ENCODE peak calls at places on chromosomes 12 and 14, in five cellular contexts. U is left ventricle myocardium inferior; C is lung; D is osteoblast; T is CD8-positive, alpha-beta T cell. O is an unnamed sample.

GRCh38 chr12:58818546-58818945 is 101.8 kb downstream of the LRIG3 start:
- DNase-seq in U (no peak), D (no peak), C (no peak), T (no peak), O (no peak)

GRCh38 chr12:22271036-22271435 is 63.5 kb downstream of the ST8SIA1 start:
- DNase-seq in T (no peak), C (no peak), U (no peak), D (peak; percentile 68), O (no peak)

GRCh38 chr14:103808403-103809001 is 38.9 kb downstream of the PPP1R13B start:
- DNase-seq in U (peak; percentile 71), D (peak; percentile 52), C (peak; percentile 83), T (peak; percentile 74), O (peak; percentile 66)

GRCh38 chr14:60235440-60235839 is 13.6 kb upstream of the PPM1A start:
- DNase-seq in T (no peak), U (no peak), D (no peak), C (no peak), O (no peak)

GRCh38 chr14:104983231-104983721 is 2.3 kb upstream of the CLBA1 start:
- DNase-seq in T (no peak), C (no peak), D (peak; percentile 58), U (no peak), O (no peak)

GRCh38 chr12:74689071-74689655 is 151.5 kb downstream of the ATXN7L3B start:
- DNase-seq in T (no peak), U (no peak), D (no peak), C (no peak), O (no peak)

GRCh38 chr12:131454418-131455217 is 256.3 kb upstream of the SFSWAP start:
- DNase-seq in D (no peak), T (no peak), C (no peak), U (no peak), O (no peak)

GRCh38 chr14:104289485-104289884 is 151.1 kb downstream of the KIF26A start:
- DNase-seq in U (peak; percentile 5), C (no peak), D (no peak), T (no peak), O (no peak)

GRCh38 chr14:49970474-49971147 is 77.7 kb downstream of the ARF6 start:
- DNase-seq in T (no peak), C (no peak), D (peak; percentile 34), U (no peak), O (no peak)

GRCh38 chr12:989751-990278 is 1.2 kb upstream of the ERC1 start:
- DNase-seq in U (no peak), T (no peak), C (no peak), D (peak; percentile 96), O (no peak)

GRCh38 chr14:105945891-105946290 is 419.5 kb downstream of the TMEM121 start:
- DNase-seq in C (peak; percentile 28), T (no peak), D (peak; percentile 19), U (no peak), O (no peak)

GRCh38 chr14:76977793-76978730 is 50.4 kb downstream of the IRF2BPL start:
- DNase-seq in T (peak; percentile 78), C (peak; percentile 68), U (peak; percentile 57), D (no peak), O (peak; percentile 78)

GRCh38 chr14:54889919-54890318 is 12.7 kb downstream of the GCH1 start:
- DNase-seq in C (no peak), T (no peak), U (no peak), D (no peak), O (no peak)

GRCh38 chr12:68733661-68734071 is 12.3 kb upstream of the SLC35E3 start:
- DNase-seq in C (no peak), T (no peak), U (no peak), D (peak; percentile 85), O (no peak)

GRCh38 chr14:58833634-58834378 is 196.0 kb downstream of the DACT1 start:
- DNase-seq in U (no peak), D (no peak), T (no peak), C (no peak), O (no peak)

GRCh38 chr12:79274571-79275064 is 410.0 kb downstream of the SYT1 start:
- DNase-seq in T (no peak), D (no peak), C (no peak), U (no peak), O (no peak)

GRCh38 chr12:108367436-108367835 is 28.3 kb upstream of the CMKLR1 start:
- DNase-seq in U (no peak), C (peak; percentile 30), D (peak; percentile 91), T (no peak), O (peak; percentile 82)

GRCh38 chr12:79561401-79562132 is 129.2 kb downstream of the PAWR start:
- DNase-seq in U (no peak), T (no peak), C (no peak), D (no peak), O (no peak)

GRCh38 chr12:25590021-25590721 is 37.1 kb upstream of the LMNTD1 start:
- DNase-seq in U (no peak), D (no peak), T (peak; percentile 12), C (no peak), O (no peak)

GRCh38 chr12:88298761-88299242 is 156.7 kb downstream of the TMTC3 start:
- DNase-seq in C (no peak), T (no peak), U (no peak), D (no peak), O (no peak)

GRCh38 chr14:64721391-64721791 is 17.2 kb downstream of the PLEKHG3 start:
- DNase-seq in D (peak; percentile 93), T (no peak), U (no peak), C (no peak), O (peak; percentile 96)

GRCh38 chr12:38872181-38872580 is 33.2 kb downstream of the CPNE8 start:
- DNase-seq in C (no peak), U (no peak), D (no peak), T (no peak), O (no peak)

GRCh38 chr12:108833355-108833733 is 24.0 kb downstream of the SSH1 start:
- DNase-seq in D (peak; percentile 89), U (peak; percentile 44), C (no peak), T (no peak), O (no peak)

GRCh38 chr14:90803249-90803648 is 13.0 kb downstream of the TTC7B start:
- DNase-seq in C (no peak), T (no peak), D (peak; percentile 42), U (no peak), O (no peak)

GRCh38 chr14:90805662-90806548 is 10.3 kb downstream of the TTC7B start:
- DNase-seq in D (peak; percentile 44), U (peak; percentile 45), T (no peak), C (no peak), O (no peak)

GRCh38 chr14:90807060-90807459 is 9.2 kb downstream of the TTC7B start:
- DNase-seq in U (no peak), T (no peak), D (peak; percentile 37), C (no peak), O (no peak)

GRCh38 chr14:90804292-90804671 is 11.9 kb downstream of the TTC7B start:
- DNase-seq in U (no peak), D (peak; percentile 27), T (no peak), C (no peak), O (no peak)

DNA sequence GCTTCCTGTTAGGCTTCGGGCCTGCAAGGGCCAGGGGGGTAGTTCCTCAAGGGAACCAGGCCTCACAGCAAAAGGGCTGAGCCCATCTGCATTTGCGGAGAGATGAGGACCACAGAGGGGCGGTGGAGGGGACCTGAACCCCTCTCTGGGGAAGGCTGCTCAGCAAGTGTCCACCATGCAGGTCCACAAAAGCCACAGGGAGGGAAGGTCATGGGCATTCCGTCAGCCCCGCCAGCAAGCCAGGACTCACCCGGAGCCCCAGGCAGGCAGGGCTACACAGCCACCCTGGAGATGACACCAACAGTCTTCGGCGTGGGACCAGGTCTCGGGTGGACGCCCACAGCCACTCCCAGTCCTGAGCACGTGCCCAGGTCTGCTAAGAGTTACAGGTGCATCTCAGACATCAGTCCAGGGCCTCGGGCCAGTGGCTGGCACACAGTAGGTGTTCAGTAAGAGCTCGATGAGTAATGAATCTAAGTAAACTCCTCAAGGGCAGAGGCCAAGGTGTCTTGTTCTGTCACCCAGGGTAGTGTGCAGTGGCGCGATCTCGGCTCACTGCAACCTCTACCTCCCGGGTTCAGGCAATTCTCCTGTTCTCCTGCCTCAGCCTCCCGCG is 11.3 kb downstream of the TTC7B start:
- DNase-seq in C (no peak), T (no peak), U (no peak), D (peak; percentile 27), O (no peak)
- H3K4me1 ChIP-seq in C (peaks cover 11% of the 10 kb centered on the region), T (no peaks in the 10 kb centered on the region), U (peaks cover 71% of the 10 kb centered on the region), D (peaks cover 9% of the 10 kb centered on the region), O (no peaks in the 10 kb centered on the region)

GRCh38 chr14:23895480-23895879 is 58.1 kb upstream of the DHRS4 start:
- DNase-seq in C (no peak), T (no peak), U (no peak), D (peak; percentile 66), O (no peak)
- TF ChIP-seq CTCF in C (no peak), T (no peak), U (no peak), D (peak; percentile 31), O (no peak)

GRCh38 chr12:50187084-50187900 is 20.1 kb upstream of the CERS5 start:
- DNase-seq in D (peak; percentile 75), T (no peak), C (no peak), U (no peak), O (no peak)
- H3K4me1 ChIP-seq in D (peaks cover 64% of the 10 kb centered on the region), T (no peaks in the 10 kb centered on the region), C (no peaks in the 10 kb centered on the region), U (peaks cover 51% of the 10 kb centered on the region), O (peaks cover 61% of the 10 kb centered on the region)

GRCh38 chr12:113609692-113610469 is 138.2 kb upstream of the LHX5 start:
- DNase-seq in U (no peak), T (no peak), D (no peak), C (no peak), O (no peak)

GRCh38 chr12:113612076-113612728 is 140.5 kb upstream of the LHX5 start:
- DNase-seq in D (no peak), U (no peak), C (no peak), T (no peak), O (no peak)

GRCh38 chr12:113611652-113612051 is 140.0 kb upstream of the LHX5 start:
- DNase-seq in C (no peak), U (no peak), D (no peak), T (no peak), O (no peak)

GRCh38 chr12:113613414-113613813 is 141.7 kb upstream of the LHX5 start:
- DNase-seq in C (no peak), U (no peak), D (no peak), T (no peak), O (no peak)

GRCh38 chr12:113610698-113611097 is 139.0 kb upstream of the LHX5 start:
- DNase-seq in C (no peak), D (no peak), T (no peak), U (no peak), O (no peak)
- TF ChIP-seq CTCF in C (no peak), D (no peak), T (no peak), U (no peak), O (no peak)

GRCh38 chr12:55712154-55712553 is 3.7 kb upstream of the BLOC1S1 start:
- DNase-seq in U (peak; percentile 65), T (no peak), D (peak; percentile 66), C (no peak), O (no peak)
- H3K4me1 ChIP-seq in U (peaks cover 82% of the 10 kb centered on the region), T (peaks cover 27% of the 10 kb centered on the region), D (peaks cover 53% of the 10 kb centered on the region), C (peaks cover 5% of the 10 kb centered on the region), O (peaks cover 59% of the 10 kb centered on the region)

GRCh38 chr12:62873826-62874448 is 61.0 kb downstream of the PPM1H start:
- DNase-seq in D (no peak), U (no peak), T (no peak), C (no peak), O (no peak)
- TF ChIP-seq CTCF in D (no peak), U (no peak), T (no peak), C (no peak), O (no peak)

O was measured in tibial artery.